ENCODE peak calls at places on chromosome 22, in eight cellular contexts. One of them, this sample, is unnamed.

GRCh38 chr22:47822459-47822858 is 1060.0 kb downstream of the TBC1D22A start:
- DNase-seq in NCI-H1930: no peak
- DNase-seq in germinal center: no peak
- DNase-seq in islet precursor cell: peak
- DNase-seq in psoas muscle: no peak
- DNase-seq in stimulated activated CD8-positive, alpha-beta memory T cell treated with anti-CD3 and anti-CD28 coated beads, Interleukin-4, amount 100 ng/mL, for 4 hours: no peak
- DNase-seq in endothelial cell: no peak
- DNase-seq in GM06990: no peak
- DNase-seq in this sample: no peak

GRCh38 chr22:23240639-23241389 is 60.5 kb downstream of the BCR start:
- DNase-seq in NCI-H1930: no peak
- DNase-seq in germinal center: peak
- DNase-seq in islet precursor cell: peak
- DNase-seq in psoas muscle: no peak
- DNase-seq in stimulated activated CD8-positive, alpha-beta memory T cell treated with anti-CD3 and anti-CD28 coated beads, Interleukin-4, amount 100 ng/mL, for 4 hours: no peak
- DNase-seq in endothelial cell: no peak
- DNase-seq in GM06990: no peak
- DNase-seq in this sample: peak

GRCh38 chr22:49571326-49571725 is 256.3 kb downstream of the BRD1 start:
- DNase-seq in NCI-H1930: no peak
- DNase-seq in germinal center: no peak
- DNase-seq in islet precursor cell: peak
- DNase-seq in psoas muscle: no peak
- DNase-seq in stimulated activated CD8-positive, alpha-beta memory T cell treated with anti-CD3 and anti-CD28 coated beads, Interleukin-4, amount 100 ng/mL, for 4 hours: no peak
- DNase-seq in endothelial cell: no peak
- DNase-seq in GM06990: no peak
- DNase-seq in this sample: no peak

GRCh38 chr22:43150731-43151206 is 590 bp upstream of the TSPO start:
- DNase-seq in NCI-H1930: no peak
- DNase-seq in germinal center: no peak
- DNase-seq in islet precursor cell: no peak
- DNase-seq in psoas muscle: no peak
- DNase-seq in stimulated activated CD8-positive, alpha-beta memory T cell treated with anti-CD3 and anti-CD28 coated beads, Interleukin-4, amount 100 ng/mL, for 4 hours: no peak
- DNase-seq in endothelial cell: no peak
- DNase-seq in GM06990: no peak
- DNase-seq in this sample: no peak

GRCh38 chr22:45488764-45489370 is 13.8 kb upstream of the FBLN1 start:
- DNase-seq in NCI-H1930: no peak
- DNase-seq in germinal center: no peak
- DNase-seq in islet precursor cell: no peak
- DNase-seq in psoas muscle: no peak
- DNase-seq in stimulated activated CD8-positive, alpha-beta memory T cell treated with anti-CD3 and anti-CD28 coated beads, Interleukin-4, amount 100 ng/mL, for 4 hours: no peak
- DNase-seq in endothelial cell: no peak
- DNase-seq in GM06990: no peak
- DNase-seq in this sample: no peak

GRCh38 chr22:45290410-45290936 is 5.7 kb downstream of the UPK3A start:
- DNase-seq in NCI-H1930: no peak
- DNase-seq in germinal center: no peak
- DNase-seq in islet precursor cell: peak
- DNase-seq in psoas muscle: peak
- DNase-seq in stimulated activated CD8-positive, alpha-beta memory T cell treated with anti-CD3 and anti-CD28 coated beads, Interleukin-4, amount 100 ng/mL, for 4 hours: no peak
- DNase-seq in endothelial cell: no peak
- DNase-seq in GM06990: no peak
- DNase-seq in this sample: no peak

GRCh38 chr22:42379961-42380537 is 52.2 kb downstream of the NFAM1 start:
- DNase-seq in NCI-H1930: no peak
- DNase-seq in germinal center: no peak
- DNase-seq in islet precursor cell: no peak
- DNase-seq in psoas muscle: no peak
- DNase-seq in stimulated activated CD8-positive, alpha-beta memory T cell treated with anti-CD3 and anti-CD28 coated beads, Interleukin-4, amount 100 ng/mL, for 4 hours: no peak
- DNase-seq in endothelial cell: no peak
- DNase-seq in GM06990: no peak
- DNase-seq in this sample: no peak

GRCh38 chr22:38202437-38203089 is 769 bp downstream of the MAFF start:
- DNase-seq in NCI-H1930: peak
- DNase-seq in germinal center: no peak
- DNase-seq in islet precursor cell: peak
- DNase-seq in psoas muscle: peak
- DNase-seq in stimulated activated CD8-positive, alpha-beta memory T cell treated with anti-CD3 and anti-CD28 coated beads, Interleukin-4, amount 100 ng/mL, for 4 hours: no peak
- DNase-seq in endothelial cell: peak
- DNase-seq in GM06990: peak
- DNase-seq in this sample: peak

GRCh38 chr22:38755155-38755910 is 465 bp downstream of the SUN2 start:
- DNase-seq in NCI-H1930: no peak
- DNase-seq in germinal center: peak
- DNase-seq in islet precursor cell: peak
- DNase-seq in psoas muscle: peak
- DNase-seq in stimulated activated CD8-positive, alpha-beta memory T cell treated with anti-CD3 and anti-CD28 coated beads, Interleukin-4, amount 100 ng/mL, for 4 hours: no peak
- DNase-seq in endothelial cell: peak
- DNase-seq in GM06990: peak
- DNase-seq in this sample: peak

GRCh38 chr22:25070870-25071465 is 118.5 kb downstream of the KIAA1671 start:
- DNase-seq in NCI-H1930: no peak
- DNase-seq in germinal center: no peak
- DNase-seq in islet precursor cell: no peak
- DNase-seq in psoas muscle: no peak
- DNase-seq in stimulated activated CD8-positive, alpha-beta memory T cell treated with anti-CD3 and anti-CD28 coated beads, Interleukin-4, amount 100 ng/mL, for 4 hours: no peak
- DNase-seq in endothelial cell: no peak
- DNase-seq in GM06990: no peak
- DNase-seq in this sample: peak

GRCh38 chr22:49642331-49642730 is 185.3 kb downstream of the BRD1 start:
- DNase-seq in NCI-H1930: no peak
- DNase-seq in germinal center: no peak
- DNase-seq in islet precursor cell: no peak
- DNase-seq in psoas muscle: no peak
- DNase-seq in stimulated activated CD8-positive, alpha-beta memory T cell treated with anti-CD3 and anti-CD28 coated beads, Interleukin-4, amount 100 ng/mL, for 4 hours: no peak
- DNase-seq in endothelial cell: no peak
- DNase-seq in GM06990: no peak
- DNase-seq in this sample: no peak

GRCh38 chr22:21701384-21701971 is 34.1 kb downstream of the YPEL1 start:
- DNase-seq in NCI-H1930: no peak
- DNase-seq in germinal center: no peak
- DNase-seq in islet precursor cell: no peak
- DNase-seq in psoas muscle: no peak
- DNase-seq in stimulated activated CD8-positive, alpha-beta memory T cell treated with anti-CD3 and anti-CD28 coated beads, Interleukin-4, amount 100 ng/mL, for 4 hours: no peak
- DNase-seq in endothelial cell: no peak
- DNase-seq in GM06990: no peak
- DNase-seq in this sample: no peak

GRCh38 chr22:44496844-44497217 is 1.2 kb downstream of the RTL6 start:
- DNase-seq in NCI-H1930: no peak
- DNase-seq in germinal center: no peak
- DNase-seq in islet precursor cell: no peak
- DNase-seq in psoas muscle: no peak
- DNase-seq in stimulated activated CD8-positive, alpha-beta memory T cell treated with anti-CD3 and anti-CD28 coated beads, Interleukin-4, amount 100 ng/mL, for 4 hours: no peak
- DNase-seq in endothelial cell: no peak
- DNase-seq in GM06990: no peak
- DNase-seq in this sample: no peak

GRCh38 chr22:32991353-32992115 is 66.6 kb downstream of the SYN3 start:
- DNase-seq in NCI-H1930: no peak
- DNase-seq in germinal center: no peak
- DNase-seq in islet precursor cell: peak
- DNase-seq in psoas muscle: peak
- DNase-seq in stimulated activated CD8-positive, alpha-beta memory T cell treated with anti-CD3 and anti-CD28 coated beads, Interleukin-4, amount 100 ng/mL, for 4 hours: no peak
- DNase-seq in endothelial cell: no peak
- DNase-seq in GM06990: no peak
- DNase-seq in this sample: no peak

GRCh38 chr22:38973289-38974169 is 8.6 kb upstream of the APOBEC3B start:
- DNase-seq in NCI-H1930: peak
- DNase-seq in germinal center: peak
- DNase-seq in islet precursor cell: peak
- DNase-seq in psoas muscle: no peak
- DNase-seq in stimulated activated CD8-positive, alpha-beta memory T cell treated with anti-CD3 and anti-CD28 coated beads, Interleukin-4, amount 100 ng/mL, for 4 hours: peak
- DNase-seq in endothelial cell: peak
- DNase-seq in GM06990: no peak
- DNase-seq in this sample: peak

GRCh38 chr22:48870436-48870835 is 957.2 kb downstream of the BRD1 start:
- DNase-seq in NCI-H1930: no peak
- DNase-seq in germinal center: no peak
- DNase-seq in islet precursor cell: no peak
- DNase-seq in psoas muscle: no peak
- DNase-seq in stimulated activated CD8-positive, alpha-beta memory T cell treated with anti-CD3 and anti-CD28 coated beads, Interleukin-4, amount 100 ng/mL, for 4 hours: no peak
- DNase-seq in endothelial cell: no peak
- DNase-seq in GM06990: no peak
- DNase-seq in this sample: no peak

GRCh38 chr22:25696763-25697710 is 45.0 kb upstream of the MYO18B start:
- DNase-seq in NCI-H1930: no peak
- DNase-seq in germinal center: no peak
- DNase-seq in islet precursor cell: no peak
- DNase-seq in psoas muscle: no peak
- DNase-seq in stimulated activated CD8-positive, alpha-beta memory T cell treated with anti-CD3 and anti-CD28 coated beads, Interleukin-4, amount 100 ng/mL, for 4 hours: no peak
- DNase-seq in endothelial cell: no peak
- DNase-seq in GM06990: no peak
- DNase-seq in this sample: no peak

GRCh38 chr22:33328789-33329296 is 270.7 kb upstream of the SYN3 start:
- DNase-seq in NCI-H1930: no peak
- DNase-seq in germinal center: no peak
- DNase-seq in islet precursor cell: peak
- DNase-seq in psoas muscle: no peak
- DNase-seq in stimulated activated CD8-positive, alpha-beta memory T cell treated with anti-CD3 and anti-CD28 coated beads, Interleukin-4, amount 100 ng/mL, for 4 hours: no peak
- DNase-seq in endothelial cell: no peak
- DNase-seq in GM06990: no peak
- DNase-seq in this sample: peak

This sample was measured in GM12865.